ENCODE peak calls at places on chromosomes 2 and 18, in seven cellular contexts. W, E, G, V, I, J and R are unnamed samples.

GRCh38 chr18:63319383-63320040 is at the start of gene BCL2:
- DNase-seq in I (peak), W (no peak), J (peak), E (peak), V (peak), G (no peak), R (peak)

GRCh38 chr2:184371641-184372040 is 226.7 kb upstream of the ZNF804A start:
- DNase-seq in V (no peak), I (no peak), W (no peak), G (no peak), E (no peak), J (no peak), R (no peak)

GRCh38 chr2:38417745-38418689 is 40.9 kb upstream of the ATL2 start:
- DNase-seq in V (no peak), J (no peak), E (no peak), G (no peak), W (no peak), I (no peak), R (peak)

GRCh38 chr2:31097962-31098361 is 40.3 kb downstream of the GALNT14 start:
- DNase-seq in W (no peak), I (no peak), V (no peak), E (no peak), G (no peak), J (no peak), R (no peak)

GRCh38 chr2:178865999-178866398 is 58.8 kb upstream of the TTN start:
- DNase-seq in W (no peak), I (no peak), V (no peak), J (no peak), G (no peak), E (no peak), R (no peak)

GRCh38 chr2:143740431-143740830 is 611.2 kb downstream of the ARHGAP15 start:
- DNase-seq in E (no peak), V (no peak), W (no peak), G (no peak), I (no peak), J (no peak), R (no peak)

GRCh38 chr2:69067866-69068265 is 54.9 kb downstream of the ANTXR1 start:
- DNase-seq in I (no peak), E (no peak), G (no peak), J (no peak), V (no peak), W (no peak), R (peak)

GRCh38 chr2:190649035-190649797 is at the start of gene NAB1:
- DNase-seq in W (no peak), J (peak), G (no peak), I (peak), E (peak), V (no peak), R (peak)

GRCh38 chr18:74242451-74243096 is 49.2 kb downstream of the CYB5A start:
- DNase-seq in W (no peak), I (no peak), J (no peak), E (peak), G (peak), V (peak), R (no peak)

GRCh38 chr2:36459725-36460137 is 104.2 kb downstream of the CRIM1 start:
- DNase-seq in I (no peak), G (no peak), J (peak), W (no peak), E (peak), V (peak), R (peak)

GRCh38 chr2:240839152-240840143 is 19.4 kb upstream of the KIF1A start:
- DNase-seq in E (no peak), I (no peak), J (no peak), G (no peak), V (peak), W (no peak), R (no peak)

GRCh38 chr2:27752551-27753237 is 18.8 kb upstream of the MRPL33 start:
- DNase-seq in W (no peak), I (no peak), V (no peak), G (peak), J (peak), E (no peak), R (peak)

GRCh38 chr2:232336956-232337700 is 41.4 kb upstream of the ALPP start:
- DNase-seq in W (no peak), G (no peak), J (no peak), V (no peak), I (no peak), E (no peak), R (no peak)

GRCh38 chr2:215729985-215730620 is 283.2 kb downstream of the MREG start:
- DNase-seq in G (no peak), V (peak), W (no peak), J (no peak), I (no peak), E (no peak), R (peak)

GRCh38 chr2:219041252-219041651 is at the start of gene CFAP65:
- DNase-seq in J (peak), G (no peak), I (no peak), E (peak), V (peak), W (no peak), R (peak)

GRCh38 chr2:85731606-85732005 is 22.2 kb upstream of the ATOH8 start:
- DNase-seq in I (no peak), W (no peak), G (no peak), J (no peak), E (no peak), V (no peak), R (no peak)

GRCh38 chr2:107325983-107326786 is 440.2 kb upstream of the ST6GAL2 start:
- DNase-seq in G (no peak), E (peak), J (no peak), W (no peak), I (no peak), V (peak), R (no peak)

GRCh38 chr2:219506802-219507554 is 7.3 kb upstream of the ASIC4 start:
- DNase-seq in W (no peak), E (no peak), J (peak), G (no peak), I (peak), V (no peak), R (no peak)

GRCh38 chr2:178419123-178419522 is 31.9 kb downstream of the PRKRA start:
- DNase-seq in E (peak), W (no peak), J (no peak), V (peak), G (no peak), I (no peak), R (peak)

GRCh38 chr2:151762694-151763093 is 28.4 kb upstream of the NEB start:
- DNase-seq in I (no peak), J (no peak), G (no peak), W (no peak), E (no peak), V (peak), R (no peak)

GRCh38 chr2:48406096-48406495 is 123.9 kb upstream of the STON1 start:
- DNase-seq in G (no peak), I (no peak), E (no peak), J (no peak), V (no peak), W (no peak), R (no peak)

GRCh38 chr2:118584877-118585276 is 262.6 kb downstream of the EN1 start:
- DNase-seq in E (no peak), V (no peak), G (no peak), J (no peak), W (no peak), I (no peak), R (no peak)

GRCh38 chr2:62045017-62045543 is 139.6 kb downstream of the COMMD1 start:
- DNase-seq in W (no peak), J (no peak), G (no peak), V (peak), I (no peak), E (no peak), R (peak)

GRCh38 chr2:163213699-163214098 is 375.1 kb upstream of the KCNH7 start:
- DNase-seq in J (no peak), I (no peak), E (peak), W (no peak), V (peak), G (no peak), R (peak)

GRCh38 chr18:13726972-13727331 is 479 bp downstream of the RNMT start:
- DNase-seq in I (peak), E (peak), G (peak), J (peak), W (no peak), V (peak), R (peak)

DNA sequence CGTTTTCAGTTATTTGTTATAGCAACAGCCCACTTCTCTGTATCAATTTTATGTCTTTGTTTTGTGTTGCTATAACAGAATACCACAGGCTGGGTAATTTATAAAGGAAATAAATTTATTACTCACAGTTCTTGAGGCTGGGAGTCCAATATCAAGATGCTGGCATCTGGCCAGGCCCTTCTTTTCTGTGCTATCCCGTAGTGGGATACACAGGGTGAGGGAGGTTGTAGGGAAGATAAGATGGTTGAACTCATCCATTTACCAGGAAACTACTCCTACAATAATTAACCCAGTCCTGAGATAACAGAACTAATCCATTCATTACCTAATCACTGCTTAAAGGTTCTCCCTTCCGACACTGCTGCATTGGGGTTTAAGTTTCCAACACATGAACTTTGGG is 220.7 kb downstream of the TPGS2 start:
- DNase-seq in E (peak), J (no peak), W (peak), G (no peak), V (no peak), I (no peak), R (no peak)
- H3K4me3 ChIP-seq in E (no peak), J (no peak), W (no peak), G (no peak), V (no peak), I (no peak), R (no peak)

DNA sequence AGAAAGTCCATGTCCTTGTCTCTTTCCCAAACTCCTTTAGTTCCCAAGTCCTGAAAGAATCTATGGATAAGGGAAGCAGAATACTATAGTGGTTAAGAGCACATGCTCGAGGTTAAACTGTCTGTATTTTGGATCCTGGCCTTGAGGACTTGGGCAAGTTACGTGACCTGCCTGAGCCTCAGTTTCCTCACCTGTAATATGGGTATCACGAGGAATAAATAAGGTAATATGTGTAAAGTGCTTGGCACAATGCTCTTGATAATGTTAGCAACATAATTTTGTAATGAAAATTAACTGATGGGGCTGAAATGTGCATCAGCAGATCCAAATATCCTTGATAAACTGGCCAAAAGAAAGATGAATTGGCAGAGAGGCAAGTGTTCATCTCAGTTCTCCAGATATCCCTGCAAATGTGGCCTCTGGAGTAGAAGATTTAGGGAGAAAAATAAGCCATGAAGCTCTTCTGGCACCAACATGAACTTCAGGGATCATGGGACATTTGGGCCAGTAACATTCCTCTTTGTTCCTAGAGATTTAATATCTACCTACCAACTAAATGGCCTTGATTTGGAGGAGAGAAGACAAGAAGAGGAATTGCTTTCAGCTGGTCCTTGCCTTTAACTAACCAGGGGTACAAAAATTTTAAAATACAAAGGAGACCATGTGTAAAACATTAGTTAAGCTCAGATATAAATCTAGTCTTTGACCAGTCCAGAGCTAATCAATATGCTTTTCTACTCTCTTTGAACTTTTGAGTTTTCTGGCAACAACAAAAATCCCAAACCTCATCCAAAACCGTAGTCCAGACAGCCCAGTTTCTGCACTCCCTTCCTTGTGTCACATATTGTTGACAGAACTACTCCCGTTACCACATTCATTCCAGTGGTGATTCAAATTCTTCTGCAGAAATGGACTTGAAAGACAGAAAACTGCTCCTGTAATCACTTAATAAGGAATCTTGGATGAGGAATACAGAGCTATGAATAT is 52.7 kb upstream of the EML4 start:
- DNase-seq in V (peak), E (peak), J (no peak), G (no peak), W (no peak), I (no peak), R (no peak)
- TF ChIP-seq CTCF in V (no peak), E (no peak), J (no peak), G (no peak), W (no peak), I (no peak), R (no peak)

GRCh38 chr18:44725300-44726096 is 44.8 kb downstream of the SETBP1 start:
- DNase-seq in J (no peak), I (peak), G (no peak), W (no peak), V (peak), E (peak), R (peak)
- H3K4me3 ChIP-seq in J (no peak), I (no peak), G (no peak), W (no peak), V (no peak), E (no peak), R (no peak)

DNA sequence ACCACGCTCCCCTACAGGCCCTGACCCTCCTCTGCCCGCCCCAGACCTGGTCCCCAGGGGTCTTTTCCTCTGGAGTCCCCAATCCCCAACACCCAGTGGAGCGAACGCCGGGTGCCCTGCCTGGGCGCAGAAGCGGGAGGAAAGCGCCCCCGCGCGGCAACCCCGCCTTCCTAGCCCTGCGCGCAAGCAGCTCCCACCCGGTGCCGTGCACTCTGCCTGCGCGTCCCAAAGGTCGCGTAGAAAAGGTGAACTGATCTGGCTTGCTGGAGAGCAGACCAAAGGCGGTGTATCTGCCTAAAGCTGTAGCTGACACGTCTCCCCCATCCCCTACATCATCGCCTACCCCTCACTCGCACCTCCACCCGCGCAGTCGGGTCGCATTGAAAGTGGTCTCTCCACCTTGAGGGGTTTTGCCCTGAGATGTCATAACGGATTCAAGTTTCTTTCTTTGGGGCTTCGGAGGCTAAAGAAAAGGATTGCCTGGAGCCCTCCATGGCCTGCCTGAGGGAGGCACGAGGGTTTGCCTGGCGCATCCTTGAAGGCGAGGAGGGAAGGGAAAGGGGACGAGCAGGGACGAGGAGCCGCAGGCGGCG is 5.7 kb downstream of the GAD1 start:
- DNase-seq in E (no peak), I (no peak), G (no peak), V (no peak), J (peak), W (no peak), R (no peak)
- TF ChIP-seq CTCF in E (no peak), I (peak), G (no peak), V (no peak), J (peak), W (no peak), R (no peak)

GRCh38 chr2:9238927-9239326 is 32.3 kb downstream of the ASAP2 start:
- DNase-seq in G (no peak), J (peak), W (no peak), I (no peak), V (no peak), E (no peak), R (no peak)
- H3K4me3 ChIP-seq in G (no peak), J (no peak), W (no peak), I (no peak), V (no peak), E (no peak), R (no peak)

DNA sequence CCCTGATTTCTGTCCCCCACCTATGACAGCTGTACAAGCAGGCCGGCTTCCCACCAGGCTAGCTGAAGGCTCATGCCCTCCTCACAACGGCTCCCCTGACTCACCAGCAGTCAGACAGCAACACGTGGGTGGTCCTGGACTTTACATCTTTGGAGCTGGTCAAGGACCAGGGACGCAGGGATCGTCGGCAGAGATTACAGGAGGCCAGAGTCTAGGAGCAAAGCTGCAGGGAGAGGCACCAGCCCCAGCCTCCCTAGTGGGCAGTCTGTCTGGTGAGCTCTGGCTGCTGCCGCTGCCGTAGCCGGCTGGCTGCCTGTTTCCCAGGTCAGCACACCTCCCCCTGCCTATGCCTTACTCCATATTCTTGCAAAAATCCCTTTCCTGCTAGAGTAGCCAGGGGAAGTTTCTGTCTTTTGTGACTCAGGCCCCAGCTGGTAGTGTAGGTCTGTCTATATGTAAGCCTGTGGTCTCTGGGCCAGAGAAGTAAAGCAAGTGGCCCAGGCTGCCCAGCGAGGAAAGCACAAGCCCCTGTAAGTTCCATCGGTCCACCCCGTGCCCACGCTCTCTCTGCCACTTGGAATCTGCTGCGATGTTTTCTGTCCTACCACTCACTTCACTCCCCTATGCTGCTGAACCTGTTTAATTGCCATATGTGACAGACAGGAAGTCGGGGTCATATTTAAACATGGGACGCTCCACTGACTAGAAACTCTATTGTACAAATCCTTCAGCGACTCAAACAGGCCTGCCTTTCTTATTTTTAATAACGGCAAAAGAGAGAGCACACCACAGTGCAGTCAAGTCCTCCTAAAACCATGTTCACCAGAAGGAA is 2.4 kb upstream of the ARHGEF4 start:
- DNase-seq in I (no peak), J (peak), V (peak), E (peak), W (no peak), G (no peak), R (peak)
- TF ChIP-seq CTCF in I (no peak), J (no peak), V (no peak), E (no peak), W (no peak), G (no peak), R (no peak)

DNA sequence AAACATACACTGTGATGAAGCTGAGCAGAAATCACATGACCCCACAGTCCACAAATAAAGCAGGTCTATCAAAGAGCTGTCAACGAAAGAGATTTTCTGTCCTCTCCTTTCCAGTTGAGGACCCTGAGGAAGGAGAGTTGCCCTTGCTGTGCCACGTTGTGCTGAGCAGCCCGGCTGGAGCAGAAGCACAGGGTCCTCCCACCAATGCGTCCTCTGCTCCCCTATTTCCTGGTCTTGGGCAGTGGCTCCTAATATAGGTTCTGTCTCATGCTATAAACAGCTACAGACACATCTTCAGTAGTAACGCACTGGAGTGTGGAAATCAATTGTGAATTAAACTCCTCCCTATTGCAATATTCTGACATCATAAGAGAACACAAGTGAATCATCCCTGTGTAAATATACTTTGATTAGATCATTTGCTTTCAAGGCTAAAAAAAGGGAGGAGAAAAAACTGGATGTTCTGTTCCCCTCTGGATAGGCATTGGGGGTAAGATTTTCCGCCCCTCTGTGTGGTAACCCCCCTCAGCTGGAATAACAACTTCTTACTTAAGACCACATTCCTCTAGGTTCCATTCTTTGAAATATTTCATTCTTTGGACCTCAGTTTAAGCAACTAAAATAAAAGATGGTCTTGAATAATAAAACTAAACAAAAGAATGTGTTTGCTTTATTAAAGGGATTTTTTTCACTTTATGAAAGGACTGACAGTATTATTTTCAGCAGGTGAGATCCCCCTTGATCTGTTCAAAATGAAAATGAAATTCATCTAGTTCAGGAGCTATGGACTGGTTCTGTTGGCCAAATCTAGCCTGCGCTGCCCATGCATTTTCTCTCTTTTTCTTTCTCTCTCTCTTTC is 8.3 kb upstream of the RHOB start:
- DNase-seq in J (no peak), V (peak), E (peak), I (no peak), W (peak), G (peak), R (peak)
- H3K4me3 ChIP-seq in J (no peak), V (no peak), E (peak), I (no peak), W (no peak), G (no peak), R (peak)